ENCODE peak calls at places on chromosomes 6 and 20, in four cellular contexts. X, O, H and R are unnamed samples.

GRCh38 chr6:97085772-97086171 is 161.2 kb downstream of the KLHL32 start:
- DNase-seq in H (no peak), X (peak), O (peak), R (no peak)

GRCh38 chr20:44008806-44009678 is 94.4 kb downstream of the TOX2 start:
- DNase-seq in H (no peak), O (no peak), X (no peak), R (no peak)

GRCh38 chr20:60482609-60483008 is 524.4 kb downstream of the CDH26 start:
- DNase-seq in X (no peak), O (no peak), H (no peak), R (no peak)

GRCh38 chr6:118317581-118318563 is 230.2 kb upstream of the PLN start:
- DNase-seq in X (no peak), H (no peak), O (peak), R (no peak)

GRCh38 chr20:4183361-4183760 is 168.0 kb upstream of the RNF24 start:
- DNase-seq in X (no peak), O (no peak), H (no peak), R (no peak)

GRCh38 chr20:20780127-20780822 is 67.8 kb upstream of the RALGAPA2 start:
- DNase-seq in O (no peak), H (no peak), X (peak), R (peak)

GRCh38 chr6:147201885-147202515 is 2.2 kb upstream of the STXBP5 start:
- DNase-seq in O (peak), X (peak), H (no peak), R (peak)

GRCh38 chr6:1798965-1799325 is 189.2 kb downstream of the FOXC1 start:
- DNase-seq in H (no peak), O (no peak), X (no peak), R (no peak)

GRCh38 chr6:7000825-7001777 is 106.7 kb upstream of the RREB1 start:
- DNase-seq in O (no peak), H (no peak), X (no peak), R (no peak)

GRCh38 chr6:20891161-20891560 is 356.9 kb downstream of the CDKAL1 start:
- DNase-seq in O (no peak), X (peak), H (no peak), R (no peak)

GRCh38 chr20:59850018-59850641 is 83.3 kb downstream of the SYCP2 start:
- DNase-seq in O (peak), H (no peak), X (peak), R (no peak)

GRCh38 chr6:1856381-1856780 is 246.7 kb downstream of the FOXC1 start:
- DNase-seq in H (no peak), O (peak), X (no peak), R (no peak)

GRCh38 chr6:121885399-121886152 is 450.1 kb downstream of the GJA1 start:
- DNase-seq in O (peak), H (no peak), X (no peak), R (no peak)

GRCh38 chr6:15152720-15153119 is 93.1 kb upstream of the JARID2 start:
- DNase-seq in X (no peak), O (no peak), H (no peak), R (no peak)

GRCh38 chr6:112007805-112008204 is 46.1 kb upstream of the CCN6 start:
- DNase-seq in X (no peak), O (peak), H (no peak), R (no peak)

GRCh38 chr20:44089987-44090674 is 96.9 kb downstream of the JPH2 start:
- DNase-seq in O (peak), X (peak), H (no peak), R (no peak)

GRCh38 chr6:158816329-158816728 is 2.8 kb downstream of the EZR start:
- DNase-seq in O (no peak), H (no peak), X (peak), R (no peak)

GRCh38 chr20:45630366-45630765 is 718 bp downstream of the WFDC9 start:
- DNase-seq in O (no peak), H (no peak), X (peak), R (no peak)

GRCh38 chr6:56517155-56517745 is 125.4 kb downstream of the DST start:
- DNase-seq in H (no peak), X (no peak), O (peak), R (no peak)

GRCh38 chr20:2368621-2369020 is 12.1 kb upstream of the TGM6 start:
- DNase-seq in H (no peak), X (no peak), O (no peak), R (no peak)

GRCh38 chr6:71982385-71982784 is 96.0 kb downstream of the RIMS1 start:
- DNase-seq in H (no peak), O (peak), X (no peak), R (no peak)

GRCh38 chr6:152206072-152206818 is 398.8 kb downstream of the ESR1 start:
- DNase-seq in H (peak), X (peak), O (peak), R (peak)

GRCh38 chr6:55794136-55794812 is 81.1 kb downstream of the BMP5 start:
- DNase-seq in X (no peak), O (peak), H (no peak), R (no peak)

GRCh38 chr6:5331860-5332442 is 70.6 kb downstream of the FARS2 start:
- DNase-seq in O (no peak), X (no peak), H (no peak), R (no peak)

GRCh38 chr6:19465240-19465639 is 371.9 kb upstream of the ID4 start:
- DNase-seq in O (no peak), H (no peak), X (no peak), R (no peak)

GRCh38 chr6:103797738-103798137 is 1062.0 kb downstream of the HACE1 start:
- DNase-seq in O (no peak), H (no peak), X (peak), R (no peak)

GRCh38 chr6:109453594-109454482 is 1.7 kb downstream of the MICAL1 start:
- DNase-seq in X (no peak), H (no peak), O (no peak), R (no peak)
- H3K9ac ChIP-seq in X (peak), H (no peak), O (peak), R (no peak)

GRCh38 chr6:9646346-9647042 is 768.4 kb downstream of the TFAP2A start:
- DNase-seq in H (no peak), X (peak), O (peak), R (no peak)

GRCh38 chr6:9647043-9647520 is 767.8 kb downstream of the TFAP2A start:
- DNase-seq in H (no peak), O (peak), X (no peak), R (no peak)

DNA sequence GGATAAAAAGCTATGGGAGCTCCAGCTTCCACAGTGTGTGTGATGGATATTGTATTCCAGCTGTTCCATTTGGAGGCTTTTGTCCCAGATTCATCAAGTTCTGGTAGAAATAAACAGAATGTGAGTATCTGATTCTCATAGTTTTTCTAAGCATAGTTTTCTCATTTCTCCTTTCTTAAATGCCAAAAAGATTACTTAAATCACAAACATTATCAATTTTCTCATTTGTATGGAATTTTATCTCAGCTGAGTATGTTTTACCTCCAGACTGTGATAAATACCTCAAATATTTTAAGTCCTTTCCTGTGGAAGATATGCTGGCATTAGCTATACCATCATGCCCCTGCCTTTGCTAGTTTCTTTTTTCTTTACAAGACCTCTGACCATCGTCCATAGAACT is 767.3 kb downstream of the TFAP2A start:
- DNase-seq in H (no peak), O (peak), X (no peak), R (no peak)
- H3K4me2 ChIP-seq in H (no peak), O (peak), X (no peak), R (no peak)

GRCh38 chr20:37836926-37837325 is 66.0 kb upstream of the VSTM2L start:
- DNase-seq in H (no peak), X (no peak), O (no peak), R (no peak)

GRCh38 chr20:37841389-37841788 is 61.5 kb upstream of the VSTM2L start:
- DNase-seq in O (no peak), X (no peak), H (no peak), R (no peak)

GRCh38 chr20:37838769-37839431 is 64.0 kb upstream of the VSTM2L start:
- DNase-seq in H (no peak), X (no peak), O (no peak), R (no peak)

GRCh38 chr20:37839432-37839827 is 63.5 kb upstream of the VSTM2L start:
- DNase-seq in X (no peak), H (no peak), O (no peak), R (no peak)

DNA sequence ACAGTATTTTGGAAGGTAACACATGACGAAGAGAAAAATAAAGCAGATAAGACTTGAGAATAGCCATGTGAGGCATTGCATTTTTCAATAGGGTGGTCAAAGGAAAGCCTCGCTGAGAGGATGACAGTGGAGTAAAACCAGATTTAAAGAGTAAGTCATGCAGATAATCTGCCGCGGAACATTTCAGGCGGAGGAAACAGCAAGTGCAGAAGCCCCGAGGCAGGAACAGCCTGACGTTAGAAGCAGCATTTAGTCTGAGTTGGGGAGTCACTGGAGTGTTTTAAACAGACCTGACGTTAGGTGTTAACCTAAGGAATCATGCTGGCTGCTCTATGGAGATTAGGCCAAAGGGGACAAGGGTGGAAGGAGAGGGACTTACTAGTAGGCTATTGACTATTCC is 65.0 kb upstream of the VSTM2L start:
- DNase-seq in H (no peak), O (no peak), X (no peak), R (no peak)
- H3K56ac ChIP-seq in H (no peak), O (no peak), X (no peak), R (no peak)

GRCh38 chr20:25196701-25197120 is 1.2 kb downstream of the ENTPD6 start:
- DNase-seq in X (peak), H (no peak), O (no peak), R (no peak)
- H3K9ac ChIP-seq in X (peak), H (no peak), O (peak), R (no peak)

GRCh38 chr6:92806254-92806653 is 613.1 kb downstream of the EPHA7 start:
- DNase-seq in H (no peak), O (no peak), X (no peak), R (no peak)

DNA sequence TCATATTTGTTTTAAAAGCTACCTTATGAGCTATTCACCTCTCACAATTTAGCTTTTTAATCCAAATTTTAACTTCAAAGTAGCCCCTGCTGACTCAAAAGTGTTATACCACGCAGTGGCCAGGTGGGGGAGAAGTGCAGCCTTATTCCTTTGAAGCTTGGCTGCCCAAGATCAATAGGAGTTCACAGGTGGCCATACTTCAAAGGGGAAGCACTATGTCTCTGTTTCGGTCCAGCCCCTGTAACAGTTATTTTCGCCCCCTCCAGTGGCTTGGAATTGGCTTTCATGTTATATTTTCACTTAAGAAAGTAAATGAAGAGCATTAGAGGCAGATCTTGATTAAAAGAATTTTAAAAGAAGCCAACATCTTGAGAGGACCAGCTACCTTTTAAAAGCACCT is 608.4 kb downstream of the EPHA7 start:
- DNase-seq in O (peak), H (peak), X (peak), R (peak)
- H3K4me2 ChIP-seq in O (no peak), H (no peak), X (no peak), R (no peak)

DNA sequence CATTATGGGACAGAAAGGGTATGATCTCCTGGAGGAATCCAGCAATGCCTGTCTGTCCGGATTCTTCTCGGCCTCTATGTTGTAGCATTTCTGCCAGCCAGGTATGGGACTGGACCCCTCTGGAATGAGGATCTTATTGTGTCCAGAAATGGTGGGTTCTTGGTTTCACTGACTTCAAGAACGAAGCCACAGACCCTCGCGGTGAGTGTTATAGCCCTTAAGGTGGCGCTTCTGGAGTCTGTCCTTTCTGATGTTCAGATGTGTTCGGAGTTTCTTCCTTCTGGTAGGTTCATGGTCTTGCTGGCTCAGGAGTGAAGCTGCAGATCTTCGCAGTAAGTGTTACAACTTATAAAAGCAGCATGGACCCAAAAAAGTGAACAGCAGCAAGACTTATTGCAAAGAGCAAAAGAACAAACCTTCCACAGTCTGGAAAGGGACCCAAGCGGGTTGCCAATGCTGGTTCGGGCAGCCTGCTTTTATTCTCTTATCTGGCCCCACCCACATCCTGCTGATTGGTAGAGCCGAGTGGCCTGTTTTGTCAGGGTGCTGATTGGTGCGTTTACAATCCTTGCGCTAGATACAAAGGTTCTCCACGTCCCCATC is 62.3 kb upstream of the IER3 start:
- DNase-seq in O (no peak), X (no peak), H (no peak), R (no peak)
- H3K56ac ChIP-seq in O (no peak), X (no peak), H (no peak), R (no peak)

GRCh38 chr6:12009180-12009748 is 2.8 kb upstream of the HIVEP1 start:
- DNase-seq in H (no peak), O (no peak), X (no peak), R (no peak)
- H3K9ac ChIP-seq in H (peak), O (peak), X (peak), R (no peak)